ENCODE peak calls at places on chromosomes 5 and 9, in ten cellular contexts. R is activated CD4-positive, alpha-beta T cell treated with anti-CD3 and anti-CD28 coated beads, Interleukin-2, amount 10 ng/mL, durations not matched to agents 7 days and 5 days; X is activated gamma-delta T cell; T is tibial nerve; Z is CD4-positive, CD25-positive, alpha-beta regulatory T cell; W is aorta; M is brain microvascular endothelial cell; C is endodermal cell; P is prostate gland; U is HTR-8/SVneo. Q is an unnamed sample.
A peak's percentile ranks its signal among the peaks of the same experiment; 100 is the strongest.

GRCh38 chr5:96459313-96460109 is 26.5 kb upstream of the PCSK1 start:
- DNase-seq in U (no peak), Z (no peak), M (no peak), R (no peak), P (no peak), T (no peak), X (no peak), C (no peak), W (no peak), Q (no peak)

GRCh38 chr9:121196389-121196788 is 5.3 kb downstream of the RAB14 start:
- DNase-seq in R (no peak), T (no peak), W (no peak), U (no peak), Z (no peak), X (no peak), P (no peak), C (no peak), M (no peak), Q (no peak)

GRCh38 chr5:173823274-173823644 is 64.9 kb upstream of the CPEB4 start:
- DNase-seq in M (no peak), T (no peak), X (no peak), Z (no peak), P (no peak), U (no peak), C (no peak), R (no peak), W (no peak), Q (no peak)

GRCh38 chr9:115653231-115653630 is 500.4 kb upstream of the PAPPA start:
- DNase-seq in C (no peak), P (no peak), R (no peak), X (no peak), U (no peak), T (no peak), W (no peak), Z (no peak), M (peak; percentile 74), Q (no peak)

GRCh38 chr9:89179535-89179919 is 909 bp upstream of the SHC3 start:
- DNase-seq in R (no peak), U (no peak), M (no peak), P (no peak), W (no peak), Z (no peak), X (no peak), T (no peak), C (no peak), Q (no peak)

GRCh38 chr5:73945505-73945904 is 319.5 kb downstream of the ARHGEF28 start:
- DNase-seq in M (no peak), R (peak; percentile 22), X (no peak), Z (no peak), U (no peak), W (no peak), P (no peak), T (no peak), C (peak; percentile 71), Q (no peak)

GRCh38 chr9:105355810-105356209 is 92.0 kb upstream of the FSD1L start:
- DNase-seq in T (no peak), W (no peak), M (peak; percentile 53), X (no peak), U (no peak), R (peak; percentile 49), Z (peak; percentile 8), C (no peak), P (no peak), Q (no peak)

GRCh38 chr5:99355881-99356280 is 427.1 kb upstream of the CHD1 start:
- DNase-seq in P (no peak), T (no peak), Z (no peak), R (no peak), C (no peak), U (no peak), M (no peak), X (no peak), W (no peak), Q (no peak)

GRCh38 chr5:1728846-1729245 is 70.8 kb downstream of the MRPL36 start:
- DNase-seq in T (no peak), Z (no peak), W (peak; percentile 74), P (no peak), M (no peak), R (peak; percentile 2), X (no peak), C (peak; percentile 23), U (no peak), Q (no peak)

GRCh38 chr5:68192679-68193060 is 22.9 kb upstream of the PIK3R1 start:
- DNase-seq in R (no peak), P (no peak), W (no peak), T (no peak), U (no peak), M (peak; percentile 64), Z (no peak), X (no peak), C (no peak), Q (no peak)

GRCh38 chr5:177431317-177432142 is 5.1 kb downstream of the GRK6 start:
- DNase-seq in X (peak; percentile 73), Z (peak; percentile 80), C (no peak), W (peak; percentile 77), R (peak; percentile 79), M (no peak), T (no peak), P (no peak), U (no peak), Q (peak; percentile 28)

GRCh38 chr9:89477811-89478583 is 19.9 kb downstream of the SEMA4D start:
- DNase-seq in U (peak; percentile 61), P (peak; percentile 49), W (no peak), X (no peak), R (peak; percentile 67), C (no peak), M (peak; percentile 22), Z (peak; percentile 34), T (no peak), Q (no peak)

GRCh38 chr5:154059583-154059982 is 20.8 kb downstream of the MFAP3 start:
- DNase-seq in T (no peak), M (no peak), C (no peak), U (no peak), W (no peak), X (no peak), R (no peak), Z (no peak), P (no peak), Q (no peak)

GRCh38 chr5:109370343-109370742 is 39.4 kb downstream of the PJA2 start:
- DNase-seq in U (no peak), M (no peak), W (no peak), P (no peak), R (no peak), Z (no peak), C (no peak), X (no peak), T (no peak), Q (no peak)

GRCh38 chr5:88188458-88189132 is 80.0 kb downstream of the TMEM161B start:
- DNase-seq in X (no peak), P (no peak), Z (no peak), M (no peak), W (no peak), U (no peak), R (no peak), T (no peak), C (peak; percentile 46), Q (no peak)

GRCh38 chr5:141914154-141914743 is 9.4 kb upstream of the DELE1 start:
- DNase-seq in X (no peak), W (no peak), P (no peak), R (no peak), U (no peak), Z (no peak), C (peak; percentile 86), M (no peak), T (no peak), Q (peak; percentile 39)

GRCh38 chr9:135476981-135477380 is 2.6 kb upstream of the PPP1R26 start:
- DNase-seq in Z (no peak), R (no peak), X (no peak), P (no peak), T (no peak), M (no peak), U (peak; percentile 38), W (no peak), C (no peak), Q (no peak)

GRCh38 chr5:153135416-153135815 is 355.1 kb upstream of the GRIA1 start:
- DNase-seq in X (no peak), W (no peak), Z (no peak), C (no peak), P (no peak), M (no peak), R (no peak), U (no peak), T (no peak), Q (no peak)

GRCh38 chr5:141040093-141040762 is 10.9 kb upstream of the PCDHB1 start:
- DNase-seq in C (peak; percentile 90), U (peak; percentile 45), W (peak; percentile 78), X (no peak), R (no peak), M (no peak), P (no peak), Z (no peak), T (no peak), Q (peak; percentile 10)

GRCh38 chr5:55039843-55040242 is 15.8 kb downstream of the GZMK start:
- DNase-seq in C (no peak), T (no peak), Z (no peak), P (peak; percentile 39), U (no peak), W (no peak), M (no peak), R (no peak), X (no peak), Q (no peak)

GRCh38 chr9:112119225-112120045 is 55.7 kb downstream of the SUSD1 start:
- DNase-seq in W (no peak), M (no peak), P (peak; percentile 9), U (no peak), X (no peak), T (no peak), Z (no peak), R (no peak), C (no peak), Q (no peak)

GRCh38 chr5:151480859-151481258 is 33.5 kb downstream of the SLC36A1 start:
- DNase-seq in R (no peak), M (peak; percentile 45), X (no peak), U (no peak), W (no peak), T (no peak), P (no peak), C (peak; percentile 55), Z (no peak), Q (no peak)

GRCh38 chr9:132743886-132744544 is 73.8 kb downstream of the GTF3C4 start:
- DNase-seq in T (no peak), Z (no peak), W (peak; percentile 55), C (peak; percentile 51), R (no peak), X (no peak), U (no peak), P (no peak), M (no peak), Q (no peak)

GRCh38 chr5:154977409-154977808 is 36.1 kb upstream of the KIF4B start:
- DNase-seq in R (no peak), Z (no peak), P (no peak), X (no peak), T (no peak), M (no peak), U (no peak), C (no peak), W (no peak), Q (no peak)

GRCh38 chr5:5598547-5599113 is 176.2 kb downstream of the ICE1 start:
- DNase-seq in X (no peak), T (no peak), Z (no peak), C (no peak), U (no peak), R (no peak), P (no peak), W (no peak), M (no peak), Q (no peak)

GRCh38 chr5:72042097-72042496 is 65.2 kb upstream of the MAP1B start:
- DNase-seq in P (no peak), M (peak; percentile 5), T (no peak), Z (no peak), R (no peak), X (no peak), W (no peak), U (no peak), C (no peak), Q (no peak)

GRCh38 chr5:52725065-52725746 is 62.5 kb upstream of the ITGA1 start:
- DNase-seq in M (peak; percentile 86), T (no peak), R (peak; percentile 86), Z (peak; percentile 74), W (no peak), P (peak; percentile 6), X (no peak), U (no peak), C (no peak), Q (no peak)

GRCh38 chr9:72139233-72139632 is 10.0 kb upstream of the GDA start:
- DNase-seq in T (no peak), R (no peak), C (no peak), M (no peak), X (no peak), Z (no peak), P (no peak), W (no peak), U (no peak), Q (no peak)